ENCODE peak calls at places on chromosomes 4 and X, in six cellular contexts. One of them, this sample, is unnamed.

GRCh38 chr4:122278976-122279375 is 99.8 kb upstream of the ADAD1 start:
- DNase-seq in HepG2: no peak
- DNase-seq in endothelial cell of umbilical vein: no peak
- DNase-seq in K562: no peak
- DNase-seq in WTC11: no peak
- DNase-seq in H1: no peak
- DNase-seq in this sample: no peak

GRCh38 chr4:60945641-60946040 is 254.5 kb upstream of the ADGRL3 start:
- DNase-seq in H1: no peak
- DNase-seq in WTC11: no peak
- DNase-seq in endothelial cell of umbilical vein: no peak
- DNase-seq in K562: peak
- DNase-seq in HepG2: no peak
- DNase-seq in this sample: no peak

GRCh38 chrX:17432158-17432557 is 57.2 kb downstream of the NHS start:
- DNase-seq in HepG2: no peak
- DNase-seq in H1: no peak
- DNase-seq in WTC11: no peak
- DNase-seq in K562: no peak
- DNase-seq in endothelial cell of umbilical vein: no peak
- DNase-seq in this sample: no peak

GRCh38 chr4:120066182-120066524 is 495 bp downstream of the MAD2L1 start:
- DNase-seq in HepG2: peak
- DNase-seq in WTC11: no peak
- DNase-seq in H1: no peak
- DNase-seq in endothelial cell of umbilical vein: no peak
- DNase-seq in K562: no peak
- DNase-seq in this sample: peak

GRCh38 chrX:79721234-79721633 is 293.3 kb upstream of the TBX22 start:
- DNase-seq in H1: no peak
- DNase-seq in K562: no peak
- DNase-seq in endothelial cell of umbilical vein: no peak
- DNase-seq in WTC11: no peak
- DNase-seq in HepG2: no peak
- DNase-seq in this sample: no peak

GRCh38 chr4:121238461-121238860 is 74.3 kb upstream of the TNIP3 start:
- DNase-seq in H1: no peak
- DNase-seq in HepG2: no peak
- DNase-seq in WTC11: no peak
- DNase-seq in K562: no peak
- DNase-seq in endothelial cell of umbilical vein: no peak
- DNase-seq in this sample: no peak

GRCh38 chr4:147430111-147430510 is 50.8 kb upstream of the EDNRA start:
- DNase-seq in WTC11: no peak
- DNase-seq in H1: no peak
- DNase-seq in K562: no peak
- DNase-seq in HepG2: no peak
- DNase-seq in endothelial cell of umbilical vein: no peak
- DNase-seq in this sample: no peak

GRCh38 chr4:19349416-19349815 is 902.3 kb upstream of the SLIT2 start:
- DNase-seq in WTC11: no peak
- DNase-seq in H1: no peak
- DNase-seq in K562: no peak
- DNase-seq in endothelial cell of umbilical vein: no peak
- DNase-seq in HepG2: no peak
- DNase-seq in this sample: no peak

GRCh38 chr4:151674804-151675290 is 86.0 kb downstream of the GATB start:
- DNase-seq in HepG2: no peak
- DNase-seq in H1: peak
- DNase-seq in K562: no peak
- DNase-seq in endothelial cell of umbilical vein: peak
- DNase-seq in WTC11: peak
- DNase-seq in this sample: no peak

GRCh38 chr4:143514432-143514831 is 930 bp downstream of the SMARCA5 start:
- DNase-seq in endothelial cell of umbilical vein: peak
- DNase-seq in HepG2: peak
- DNase-seq in K562: peak
- DNase-seq in WTC11: peak
- DNase-seq in H1: peak
- DNase-seq in this sample: peak

GRCh38 chr4:139030614-139031235 is 15.1 kb downstream of the NOCT start:
- DNase-seq in H1: peak
- DNase-seq in HepG2: peak
- DNase-seq in endothelial cell of umbilical vein: peak
- DNase-seq in K562: peak
- DNase-seq in WTC11: peak
- DNase-seq in this sample: peak

GRCh38 chr4:11514780-11515432 is 86.2 kb upstream of the HS3ST1 start:
- DNase-seq in K562: no peak
- DNase-seq in endothelial cell of umbilical vein: peak
- DNase-seq in H1: no peak
- DNase-seq in HepG2: no peak
- DNase-seq in WTC11: no peak
- DNase-seq in this sample: no peak

GRCh38 chrX:101491943-101492342 is 6.7 kb downstream of the ARMCX4 start:
- DNase-seq in K562: no peak
- DNase-seq in H1: no peak
- DNase-seq in HepG2: no peak
- DNase-seq in WTC11: no peak
- DNase-seq in endothelial cell of umbilical vein: no peak
- DNase-seq in this sample: no peak

DNA sequence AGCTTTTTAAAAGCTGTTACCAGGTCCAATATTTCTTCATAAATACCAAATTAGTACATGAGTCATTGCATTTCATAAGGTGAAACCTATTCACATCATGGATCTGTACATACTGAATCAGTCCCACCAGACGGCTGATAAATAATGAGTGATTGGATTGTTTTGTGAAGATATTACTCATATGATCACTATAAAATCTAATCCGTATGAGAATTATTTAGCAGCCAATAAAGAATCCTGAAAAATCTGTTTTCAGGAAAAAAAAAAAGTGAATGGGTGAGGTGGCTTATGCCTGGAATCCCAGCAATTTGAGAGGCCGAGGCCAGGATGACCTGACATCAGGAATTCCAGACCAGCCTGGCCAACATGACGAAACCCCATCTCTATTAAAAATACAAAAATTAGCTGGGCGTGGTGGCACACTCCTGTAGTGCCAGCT is 438.1 kb downstream of the INPP4B start:
- DNase-seq in endothelial cell of umbilical vein: peak
- DNase-seq in K562: no peak
- DNase-seq in H1: no peak
- DNase-seq in HepG2: no peak
- DNase-seq in WTC11: no peak
- DNase-seq in this sample: no peak
- TF ChIP-seq MAX in endothelial cell of umbilical vein: no peak
- TF ChIP-seq MAX in K562: no peak
- TF ChIP-seq MAX in H1: no peak
- TF ChIP-seq MAX in HepG2: no peak
- TF ChIP-seq MAX in WTC11: no peak
- TF ChIP-seq MAX in this sample: no peak

GRCh38 chr4:174524242-174524641 is 2.0 kb upstream of the HPGD start:
- DNase-seq in H1: no peak
- DNase-seq in HepG2: no peak
- DNase-seq in K562: peak
- DNase-seq in endothelial cell of umbilical vein: no peak
- DNase-seq in WTC11: no peak
- DNase-seq in this sample: no peak
- TF ChIP-seq MAX in H1: no peak
- TF ChIP-seq MAX in HepG2: no peak
- TF ChIP-seq MAX in K562: no peak
- TF ChIP-seq MAX in endothelial cell of umbilical vein: no peak
- TF ChIP-seq MAX in WTC11: no peak
- TF ChIP-seq MAX in this sample: no peak

GRCh38 chr4:53463340-53463739 is 85.9 kb downstream of the FIP1L1 start:
- DNase-seq in H1: no peak
- DNase-seq in WTC11: no peak
- DNase-seq in K562: no peak
- DNase-seq in HepG2: no peak
- DNase-seq in endothelial cell of umbilical vein: no peak
- DNase-seq in this sample: no peak

GRCh38 chr4:53465891-53466290 is 88.5 kb downstream of the FIP1L1 start:
- DNase-seq in H1: no peak
- DNase-seq in HepG2: no peak
- DNase-seq in endothelial cell of umbilical vein: no peak
- DNase-seq in K562: no peak
- DNase-seq in WTC11: no peak
- DNase-seq in this sample: no peak

GRCh38 chr4:53459548-53459947 is 82.1 kb downstream of the FIP1L1 start:
- DNase-seq in HepG2: peak
- DNase-seq in endothelial cell of umbilical vein: peak
- DNase-seq in K562: no peak
- DNase-seq in H1: no peak
- DNase-seq in WTC11: no peak
- DNase-seq in this sample: no peak

GRCh38 chr4:53461244-53461643 is 83.8 kb downstream of the FIP1L1 start:
- DNase-seq in K562: no peak
- DNase-seq in HepG2: no peak
- DNase-seq in endothelial cell of umbilical vein: no peak
- DNase-seq in WTC11: no peak
- DNase-seq in H1: no peak
- DNase-seq in this sample: no peak

DNA sequence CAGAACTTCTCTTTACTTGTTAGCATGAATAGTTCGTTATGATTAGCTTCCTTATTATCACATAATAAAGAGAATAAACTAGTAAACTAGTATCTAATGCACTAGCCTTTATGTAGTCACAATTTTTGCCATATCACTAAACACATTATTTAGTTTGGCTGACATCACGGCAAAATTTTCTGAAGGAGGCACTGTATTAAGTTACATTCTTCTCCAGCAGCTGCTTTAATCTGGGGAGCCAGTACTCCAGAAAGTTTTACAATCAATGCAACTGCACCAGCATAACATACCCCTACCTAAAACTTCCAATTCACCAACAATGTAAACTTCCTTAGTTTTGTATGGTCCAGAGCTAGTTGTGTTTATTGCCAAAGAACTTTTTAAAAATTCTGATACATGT is 87.8 kb downstream of the FIP1L1 start:
- DNase-seq in K562: no peak
- DNase-seq in WTC11: no peak
- DNase-seq in endothelial cell of umbilical vein: no peak
- DNase-seq in H1: no peak
- DNase-seq in HepG2: no peak
- DNase-seq in this sample: no peak
- TF ChIP-seq MAX in K562: no peak
- TF ChIP-seq MAX in WTC11: no peak
- TF ChIP-seq MAX in endothelial cell of umbilical vein: no peak
- TF ChIP-seq MAX in H1: no peak
- TF ChIP-seq MAX in HepG2: no peak
- TF ChIP-seq MAX in this sample: no peak

DNA sequence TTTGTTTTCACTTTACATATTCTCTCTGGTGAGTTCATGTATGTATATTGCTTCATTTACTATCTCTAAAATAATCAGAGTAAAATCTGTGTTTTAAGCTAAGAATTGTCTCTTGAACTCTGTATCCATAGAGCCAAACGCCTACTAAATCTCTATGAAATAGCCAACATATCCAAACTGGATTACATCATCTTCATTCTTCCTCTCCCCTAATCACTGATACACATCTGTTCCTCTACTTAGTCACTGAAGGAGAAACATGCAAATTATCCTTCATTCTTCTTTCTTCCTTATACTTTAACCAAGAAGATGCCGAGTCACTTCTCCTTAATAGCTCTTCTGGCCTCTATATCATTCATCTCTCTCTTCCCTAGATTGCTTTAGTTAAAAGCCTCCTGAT is 630.4 kb upstream of the FTHL17 start:
- DNase-seq in H1: no peak
- DNase-seq in HepG2: no peak
- DNase-seq in K562: no peak
- DNase-seq in WTC11: no peak
- DNase-seq in endothelial cell of umbilical vein: no peak
- DNase-seq in this sample: no peak
- TF ChIP-seq MAX in H1: no peak
- TF ChIP-seq MAX in HepG2: no peak
- TF ChIP-seq MAX in K562: no peak
- TF ChIP-seq MAX in WTC11: no peak
- TF ChIP-seq MAX in endothelial cell of umbilical vein: no peak
- TF ChIP-seq MAX in this sample: no peak

GRCh38 chrX:153874366-153875125 is 11.4 kb downstream of the L1CAM start:
- DNase-seq in H1: no peak
- DNase-seq in HepG2: no peak
- DNase-seq in K562: no peak
- DNase-seq in WTC11: no peak
- DNase-seq in endothelial cell of umbilical vein: no peak
- DNase-seq in this sample: no peak

GRCh38 chrX:153876112-153876491 is 9.9 kb downstream of the L1CAM start:
- DNase-seq in K562: no peak
- DNase-seq in WTC11: no peak
- DNase-seq in HepG2: no peak
- DNase-seq in H1: no peak
- DNase-seq in endothelial cell of umbilical vein: no peak
- DNase-seq in this sample: no peak

GRCh38 chrX:153874091-153874365 is 11.9 kb downstream of the L1CAM start:
- DNase-seq in endothelial cell of umbilical vein: no peak
- DNase-seq in WTC11: no peak
- DNase-seq in HepG2: no peak
- DNase-seq in K562: no peak
- DNase-seq in H1: no peak
- DNase-seq in this sample: no peak

GRCh38 chrX:153873282-153874090 is 12.5 kb downstream of the L1CAM start:
- DNase-seq in H1: no peak
- DNase-seq in K562: no peak
- DNase-seq in HepG2: no peak
- DNase-seq in WTC11: no peak
- DNase-seq in endothelial cell of umbilical vein: no peak
- DNase-seq in this sample: no peak

DNA sequence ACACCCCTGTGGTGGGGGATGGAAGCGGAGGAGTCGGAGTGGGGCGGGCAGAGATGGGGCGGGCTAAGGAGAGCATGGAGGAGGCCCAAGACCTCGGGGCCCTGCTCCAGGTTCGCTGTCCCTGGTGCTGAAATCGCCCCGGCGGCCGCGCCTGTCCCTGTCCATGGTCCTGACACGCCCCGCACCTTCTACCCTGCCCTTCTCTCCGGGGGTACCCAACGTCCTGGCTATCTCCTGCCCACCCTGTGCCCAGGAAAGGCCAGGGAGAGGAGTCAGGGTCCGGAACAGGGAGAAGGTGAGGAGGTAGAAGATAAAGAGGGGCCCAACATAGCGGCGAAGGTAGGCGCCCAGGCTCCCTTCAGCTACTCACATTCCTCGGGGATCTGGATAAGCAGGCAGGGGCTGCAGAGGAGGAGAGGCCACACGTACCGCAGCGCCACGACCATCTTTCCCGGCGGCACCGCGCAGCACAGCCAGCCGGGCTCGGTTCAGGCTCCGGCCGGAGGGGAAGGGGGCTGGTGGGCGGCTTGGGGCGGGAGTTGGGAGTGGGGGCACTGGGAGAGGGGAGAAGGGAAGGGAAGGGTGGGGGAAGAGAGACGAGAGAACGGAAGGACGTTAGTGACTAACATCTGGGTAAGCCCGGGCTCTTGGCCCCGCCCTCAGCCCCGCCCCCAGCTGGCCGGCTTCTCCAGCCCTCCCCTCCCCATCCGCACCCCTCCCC is 10.4 kb downstream of the L1CAM start:
- DNase-seq in endothelial cell of umbilical vein: peak
- DNase-seq in WTC11: peak
- DNase-seq in H1: no peak
- DNase-seq in HepG2: no peak
- DNase-seq in K562: peak
- DNase-seq in this sample: peak
- TF ChIP-seq MAX in endothelial cell of umbilical vein: no peak
- TF ChIP-seq MAX in WTC11: peak
- TF ChIP-seq MAX in H1: peak
- TF ChIP-seq MAX in HepG2: peak
- TF ChIP-seq MAX in K562: peak
- TF ChIP-seq MAX in this sample: peak